ENCODE peak calls at places on chromosomes 13 and 19, in four cellular contexts. V is uterus, G is HTR-8/SVneo, R is amniotic stem cell. A is an unnamed sample.

GRCh38 chr13:41356788-41357187 is 45.7 kb downstream of the NAA16 start:
- DNase-seq in G (no peak), R (no peak), V (no peak), A (no peak)

GRCh38 chr13:76816394-76816793 is 69.8 kb downstream of the KCTD12 start:
- DNase-seq in R (no peak), G (no peak), V (no peak), A (no peak)

GRCh38 chr13:20882206-20882605 is 20.3 kb downstream of the XPO4 start:
- DNase-seq in G (no peak), V (no peak), R (no peak), A (no peak)

GRCh38 chr13:80814541-80814940 is 473.6 kb upstream of the SPRY2 start:
- DNase-seq in G (no peak), V (no peak), R (no peak), A (no peak)

GRCh38 chr13:111371720-111372119 is 51.3 kb downstream of the TEX29 start:
- DNase-seq in R (no peak), G (no peak), V (no peak), A (no peak)

GRCh38 chr13:94112227-94112626 is 367.3 kb downstream of the DCT start:
- DNase-seq in G (peak), R (peak), V (no peak), A (no peak)

GRCh38 chr19:1445185-1445931 is 4.6 kb upstream of the APC2 start:
- DNase-seq in R (peak), G (peak), V (peak), A (peak)

GRCh38 chr13:60370343-60370742 is 26.7 kb upstream of the TDRD3 start:
- DNase-seq in R (no peak), G (no peak), V (no peak), A (no peak)

GRCh38 chr19:12984143-12984627 is 11.1 kb upstream of the NFIX start:
- DNase-seq in G (no peak), V (no peak), R (no peak), A (no peak)

GRCh38 chr19:17495639-17496265 is 15.7 kb upstream of the PGLS start:
- DNase-seq in V (no peak), G (no peak), R (no peak), A (no peak)

GRCh38 chr19:18500820-18501219 is 21.1 kb downstream of the ELL start:
- DNase-seq in V (peak), G (no peak), R (no peak), A (no peak)

GRCh38 chr19:13429563-13429962 is 76.7 kb downstream of the CACNA1A start:
- DNase-seq in G (no peak), V (no peak), R (no peak), A (no peak)

GRCh38 chr19:19464339-19465098 is 50.8 kb downstream of the TSSK6 start:
- DNase-seq in G (no peak), R (no peak), V (no peak), A (peak)

GRCh38 chr19:53662209-53662608 is 30.4 kb downstream of the DPRX start:
- DNase-seq in G (no peak), V (no peak), R (no peak), A (no peak)

GRCh38 chr13:44971656-44972595 is 17.3 kb downstream of the NUFIP1 start:
- DNase-seq in R (no peak), G (no peak), V (no peak), A (no peak)

GRCh38 chr13:110107568-110108347 is 199.2 kb downstream of the COL4A1 start:
- DNase-seq in G (no peak), V (no peak), R (no peak), A (no peak)